ENCODE peak calls at places on chromosome 20, in eight cellular contexts. P, B, W, L, D, T, R and K are unnamed samples.

GRCh38 chr20:11366660-11367059 is 551.0 kb upstream of the BTBD3 start:
- DNase-seq in P (no peak), B (no peak), W (no peak), L (peak; percentile 61), D (no peak), T (no peak), R (no peak), K (no peak)

GRCh38 chr20:47295921-47296426 is 60.5 kb downstream of the ZMYND8 start:
- DNase-seq in P (no peak), B (no peak), W (no peak), L (peak; percentile 40), D (no peak), T (no peak), R (no peak), K (no peak)

GRCh38 chr20:24378651-24379050 is 90.8 kb upstream of the SYNDIG1 start:
- DNase-seq in P (no peak), B (no peak), W (no peak), L (no peak), D (no peak), T (no peak), R (no peak), K (no peak)

GRCh38 chr20:39916236-39916635 is 772.8 kb downstream of the MAFB start:
- DNase-seq in P (no peak), B (no peak), W (no peak), L (peak; percentile 14), D (no peak), T (no peak), R (no peak), K (no peak)

GRCh38 chr20:17273711-17274110 is 46.9 kb downstream of the PCSK2 start:
- DNase-seq in P (no peak), B (no peak), W (no peak), L (no peak), D (no peak), T (no peak), R (no peak), K (no peak)

GRCh38 chr20:37510226-37510625 is 10.8 kb upstream of the NNAT start:
- DNase-seq in P (no peak), B (no peak), W (no peak), L (no peak), D (no peak), T (no peak), R (no peak), K (no peak)

GRCh38 chr20:43988867-43989266 is 74.2 kb downstream of the TOX2 start:
- DNase-seq in P (no peak), B (no peak), W (no peak), L (peak; percentile 40), D (no peak), T (no peak), R (no peak), K (no peak)

GRCh38 chr20:40741507-40742106 is 52.6 kb upstream of the MAFB start:
- DNase-seq in P (peak; percentile 67), B (no peak), W (peak; percentile 34), L (peak; percentile 29), D (peak; percentile 22), T (no peak), R (no peak), K (peak; percentile 73)

GRCh38 chr20:37943033-37943432 is 40.1 kb downstream of the VSTM2L start:
- DNase-seq in P (peak; percentile 17), B (no peak), W (no peak), L (no peak), D (no peak), T (no peak), R (no peak), K (no peak)

GRCh38 chr20:25087186-25087929 is 5.4 kb upstream of the VSX1 start:
- DNase-seq in P (no peak), B (no peak), W (no peak), L (no peak), D (no peak), T (no peak), R (no peak), K (no peak)

GRCh38 chr20:33262658-33263065 is 20.4 kb upstream of the BPIFB1 start:
- DNase-seq in P (peak; percentile 67), B (no peak), W (peak; percentile 41), L (peak; percentile 72), D (no peak), T (no peak), R (no peak), K (peak; percentile 59)

GRCh38 chr20:23156842-23157423 is 70.8 kb upstream of the CD93 start:
- DNase-seq in P (no peak), B (no peak), W (no peak), L (no peak), D (no peak), T (no peak), R (no peak), K (no peak)

GRCh38 chr20:50120935-50121693 is 8.2 kb upstream of the UBE2V1 start:
- DNase-seq in P (peak; percentile 73), B (no peak), W (peak; percentile 59), L (peak; percentile 74), D (peak; percentile 67), T (no peak), R (no peak), K (peak; percentile 79)